ENCODE peak calls at places on chromosomes 11 and 22, in six cellular contexts. W is HCT116, G is GM23338, U is ovary, C is tibial nerve, S is A549. P is an unnamed sample.

GRCh38 chr11:13140028-13140870 is 131.1 kb downstream of the RASSF10 start:
- DNase-seq in S (peak), W (no peak), C (no peak), G (no peak), U (no peak), P (no peak)

GRCh38 chr11:125404136-125404810 is 91.8 kb downstream of the FEZ1 start:
- DNase-seq in S (no peak), C (no peak), W (no peak), G (peak), U (no peak), P (no peak)

GRCh38 chr11:96109265-96110030 is 185.5 kb upstream of the MTMR2 start:
- DNase-seq in G (no peak), S (no peak), U (no peak), C (no peak), W (no peak), P (no peak)

GRCh38 chr11:27913650-27914049 is 194.3 kb downstream of the KIF18A start:
- DNase-seq in S (peak), C (no peak), U (no peak), W (no peak), G (no peak), P (no peak)

GRCh38 chr11:416757-417621 is 2.2 kb upstream of the SIGIRR start:
- DNase-seq in C (no peak), G (peak), W (no peak), S (no peak), U (peak), P (no peak)

GRCh38 chr22:40121463-40121862 is 56.3 kb upstream of the TNRC6B start:
- DNase-seq in G (no peak), S (no peak), U (no peak), W (no peak), C (no peak), P (no peak)

GRCh38 chr11:111918390-111919256 is at the start of gene C11orf52:
- DNase-seq in C (no peak), W (peak), G (peak), S (no peak), U (no peak), P (no peak)

GRCh38 chr11:74739546-74740270 is 8.5 kb upstream of the CHRDL2 start:
- DNase-seq in C (no peak), W (peak), G (peak), U (peak), S (peak), P (peak)

GRCh38 chr11:91921974-91922373 is 302.6 kb upstream of the FAT3 start:
- DNase-seq in G (no peak), C (no peak), S (peak), U (no peak), W (no peak), P (no peak)

GRCh38 chr22:21042978-21043855 is 2.5 kb upstream of the LRRC74B start:
- DNase-seq in C (no peak), U (no peak), W (no peak), S (no peak), G (no peak), P (no peak)

GRCh38 chr11:18280438-18281046 is 14.5 kb downstream of the SAA1 start:
- DNase-seq in U (no peak), G (no peak), C (no peak), S (no peak), W (no peak), P (no peak)

GRCh38 chr11:95279921-95280861 is 49.2 kb upstream of the SESN3 start:
- DNase-seq in U (no peak), W (no peak), C (no peak), G (peak), S (no peak), P (no peak)

DNA sequence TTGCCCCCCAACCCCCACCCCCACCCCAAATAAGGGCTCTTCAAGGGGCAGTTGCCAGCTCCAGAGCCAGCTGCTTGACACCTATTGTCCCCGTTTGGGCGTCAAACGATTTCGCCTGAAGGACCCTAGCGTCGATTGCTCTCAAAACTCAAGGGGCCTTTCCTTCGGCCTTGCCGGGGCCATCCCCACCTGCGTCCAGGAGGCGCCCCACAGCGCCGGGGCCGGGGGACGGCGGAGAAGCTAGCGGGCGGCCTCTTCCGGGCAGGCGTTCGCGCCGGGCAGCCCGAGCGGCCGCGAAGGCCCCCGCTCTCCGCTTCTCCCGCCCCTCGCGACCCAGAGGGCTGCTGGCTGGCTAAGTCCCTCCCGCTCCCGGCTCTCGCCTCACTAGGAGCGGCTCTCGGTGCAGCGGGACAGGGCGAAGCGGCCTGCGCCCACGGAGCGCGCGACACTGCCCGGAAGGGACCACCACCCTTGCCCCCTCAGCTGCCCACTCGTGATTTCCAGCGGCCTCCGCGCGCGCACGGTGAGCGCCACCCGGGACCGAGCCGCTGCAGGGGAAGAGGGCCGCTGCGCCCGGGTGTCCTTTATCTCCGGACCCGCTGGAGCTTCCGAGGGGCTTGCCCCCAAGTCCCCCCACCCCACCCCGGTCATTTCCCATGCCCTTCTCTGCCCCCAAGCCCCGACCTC is at the start of gene CAPRIN1:
- DNase-seq in U (peak), G (peak), C (peak), S (peak), W (peak), P (peak)
- TF ChIP-seq CTCF in U (no peak), G (no peak), C (no peak), S (no peak), W (no peak), P (no peak)

GRCh38 chr22:24430431-24431308 is 3.3 kb downstream of the ADORA2A start:
- DNase-seq in U (no peak), W (no peak), G (no peak), C (no peak), S (no peak), P (no peak)

GRCh38 chr22:24428751-24429410 is 1.5 kb downstream of the ADORA2A start:
- DNase-seq in W (no peak), C (no peak), U (no peak), S (no peak), G (no peak), P (no peak)

GRCh38 chr22:24427500-24428164 is at the start of gene ADORA2A:
- DNase-seq in U (no peak), W (no peak), S (no peak), C (no peak), G (peak), P (no peak)

GRCh38 chr22:24431309-24432034 is 4.1 kb downstream of the ADORA2A start:
- DNase-seq in S (no peak), U (no peak), G (no peak), W (no peak), C (no peak), P (no peak)

GRCh38 chr22:24429411-24430365 is 2.3 kb downstream of the ADORA2A start:
- DNase-seq in G (peak), S (no peak), W (no peak), U (no peak), C (no peak), P (no peak)
- H3K27ac ChIP-seq in G (peak), S (no peak), W (no peak), U (no peak), C (peak), P (no peak)

GRCh38 chr11:62497132-62497915 is 49.3 kb downstream of the AHNAK start:
- DNase-seq in C (no peak), W (peak), U (no peak), S (peak), G (peak), P (peak)
- TF ChIP-seq CTCF in C (peak), W (peak), U (no peak), S (peak), G (peak), P (no peak)

DNA sequence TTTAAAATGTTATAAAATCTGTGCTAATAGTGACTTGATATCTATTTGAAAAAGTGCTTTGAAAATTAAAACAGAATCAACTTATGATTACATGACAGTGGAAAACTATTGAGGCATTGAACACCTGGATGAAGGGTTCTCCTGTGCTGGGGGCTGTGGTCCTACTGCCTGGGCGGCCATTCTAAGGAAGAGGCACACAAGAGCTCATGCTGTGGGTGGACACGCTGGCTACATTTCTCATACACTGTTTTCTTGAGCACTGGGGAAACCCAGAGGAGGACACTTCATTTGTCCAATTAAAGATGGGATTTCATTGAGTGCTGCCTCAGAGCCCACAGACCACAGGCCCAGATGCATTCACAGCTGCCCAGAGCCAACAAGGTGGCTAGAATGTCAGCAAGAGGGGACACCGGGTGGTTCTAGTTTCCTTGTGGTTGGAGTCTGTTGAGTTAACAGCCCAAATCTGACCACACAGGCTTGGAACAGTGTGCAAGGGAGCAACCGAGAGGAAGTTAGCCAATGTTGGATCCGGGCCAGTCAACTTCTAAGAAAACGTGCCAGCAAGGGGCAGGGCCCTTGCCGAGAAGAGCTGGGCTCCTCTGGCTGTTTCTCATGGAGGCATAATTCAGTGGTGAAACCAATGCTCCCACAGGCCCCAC is 35.1 kb upstream of the SORL1 start:
- DNase-seq in W (no peak), S (peak), U (peak), C (peak), G (no peak), P (peak)
- H3K27ac ChIP-seq in W (no peak), S (no peak), U (no peak), C (peak), G (no peak), P (peak)

GRCh38 chr11:69362315-69362714 is 68.4 kb downstream of the MYEOV start:
- DNase-seq in W (no peak), G (peak), U (no peak), C (no peak), S (no peak), P (peak)
- TF ChIP-seq CTCF in W (peak), G (peak), U (no peak), C (no peak), S (no peak), P (no peak)

GRCh38 chr11:57792060-57792541 is 30.5 kb downstream of the CTNND1 start:
- DNase-seq in W (no peak), C (peak), S (no peak), U (no peak), G (no peak), P (peak)

GRCh38 chr11:57787920-57788716 is 26.5 kb downstream of the CTNND1 start:
- DNase-seq in G (peak), C (no peak), W (no peak), S (no peak), U (no peak), P (no peak)

GRCh38 chr11:57793711-57794110 is 32.1 kb downstream of the CTNND1 start:
- DNase-seq in C (no peak), S (no peak), U (no peak), G (no peak), W (no peak), P (no peak)

GRCh38 chr11:57791321-57792059 is 29.9 kb downstream of the CTNND1 start:
- DNase-seq in C (no peak), W (no peak), G (no peak), S (no peak), U (no peak), P (no peak)

DNA sequence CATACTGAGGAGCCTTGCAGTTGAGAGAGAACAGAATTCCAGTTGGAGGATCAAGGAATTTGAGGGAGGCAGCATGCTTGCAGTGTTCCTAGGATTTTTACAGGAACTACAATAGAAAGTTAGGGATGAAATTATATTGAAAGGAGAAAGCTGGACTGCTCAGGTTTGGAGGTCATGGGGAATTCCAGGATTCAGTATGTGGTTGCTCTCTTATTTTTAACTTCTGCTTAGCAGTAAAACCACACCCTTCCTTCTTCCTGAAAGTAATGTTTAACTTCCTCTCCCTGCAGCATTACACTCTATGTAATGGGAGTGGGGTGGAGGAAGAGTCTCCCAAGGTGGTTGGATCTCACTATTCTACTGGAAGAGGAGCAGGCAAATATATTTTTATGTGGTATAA is 31.3 kb downstream of the CTNND1 start:
- DNase-seq in S (peak), U (no peak), C (no peak), W (no peak), G (no peak), P (no peak)
- H3K27ac ChIP-seq in S (peak), U (no peak), C (peak), W (no peak), G (peak), P (peak)

GRCh38 chr11:1484716-1485503 is 1.7 kb downstream of the MOB2 start:
- DNase-seq in W (no peak), S (no peak), G (no peak), C (no peak), U (peak), P (no peak)
- TF ChIP-seq CTCF in W (peak), S (no peak), G (no peak), C (no peak), U (no peak), P (no peak)

GRCh38 chr11:47791774-47792173 is 24.6 kb upstream of the FNBP4 start:
- DNase-seq in U (no peak), S (no peak), C (no peak), G (no peak), W (no peak), P (no peak)
- H3K27ac ChIP-seq in U (no peak), S (no peak), C (peak), G (no peak), W (no peak), P (peak)